ENCODE peak calls at places on chromosomes 16 and 17, in four cellular contexts. J, A, G and V are unnamed samples. For H3K36me3, the result is how much of the 10 kb centered on the place peaks cover.

GRCh38 chr17:39027440-39028035 is 60.3 kb upstream of the FBXO47 start:
- DNase-seq in J (no peak), A (no peak), G (no peak), V (no peak)

GRCh38 chr17:77441130-77441920 is 300.6 kb downstream of the SEC14L1 start:
- DNase-seq in J (peak), A (no peak), G (peak), V (no peak)

GRCh38 chr16:49961087-49961486 is 63.9 kb upstream of the CNEP1R1 start:
- DNase-seq in J (no peak), A (no peak), G (no peak), V (no peak)

GRCh38 chr16:85281181-85281580 is 168.9 kb upstream of the CIBAR2 start:
- DNase-seq in J (no peak), A (no peak), G (no peak), V (no peak)

GRCh38 chr16:28202147-28202746 is 9.5 kb downstream of the XPO6 start:
- DNase-seq in J (peak), A (no peak), G (no peak), V (peak)

GRCh38 chr16:68528686-68529379 is 10.3 kb upstream of the ZFP90 start:
- DNase-seq in J (peak), A (peak), G (peak), V (peak)

GRCh38 chr17:17766351-17767095 is 70.3 kb downstream of the SREBF1 start:
- DNase-seq in J (peak), A (no peak), G (peak), V (no peak)

GRCh38 chr16:4521971-4522623 is 16.5 kb downstream of the CDIP1 start:
- DNase-seq in J (no peak), A (peak), G (no peak), V (peak)

GRCh38 chr16:85197611-85198566 is 85.6 kb upstream of the CIBAR2 start:
- DNase-seq in J (no peak), A (peak), G (no peak), V (no peak)

GRCh38 chr17:29590261-29590978 is 972 bp upstream of the GIT1 start:
- DNase-seq in J (no peak), A (peak), G (no peak), V (peak)

GRCh38 chr16:57502048-57502775 is 15.9 kb upstream of the DOK4 start:
- DNase-seq in J (no peak), A (peak), G (no peak), V (peak)

DNA sequence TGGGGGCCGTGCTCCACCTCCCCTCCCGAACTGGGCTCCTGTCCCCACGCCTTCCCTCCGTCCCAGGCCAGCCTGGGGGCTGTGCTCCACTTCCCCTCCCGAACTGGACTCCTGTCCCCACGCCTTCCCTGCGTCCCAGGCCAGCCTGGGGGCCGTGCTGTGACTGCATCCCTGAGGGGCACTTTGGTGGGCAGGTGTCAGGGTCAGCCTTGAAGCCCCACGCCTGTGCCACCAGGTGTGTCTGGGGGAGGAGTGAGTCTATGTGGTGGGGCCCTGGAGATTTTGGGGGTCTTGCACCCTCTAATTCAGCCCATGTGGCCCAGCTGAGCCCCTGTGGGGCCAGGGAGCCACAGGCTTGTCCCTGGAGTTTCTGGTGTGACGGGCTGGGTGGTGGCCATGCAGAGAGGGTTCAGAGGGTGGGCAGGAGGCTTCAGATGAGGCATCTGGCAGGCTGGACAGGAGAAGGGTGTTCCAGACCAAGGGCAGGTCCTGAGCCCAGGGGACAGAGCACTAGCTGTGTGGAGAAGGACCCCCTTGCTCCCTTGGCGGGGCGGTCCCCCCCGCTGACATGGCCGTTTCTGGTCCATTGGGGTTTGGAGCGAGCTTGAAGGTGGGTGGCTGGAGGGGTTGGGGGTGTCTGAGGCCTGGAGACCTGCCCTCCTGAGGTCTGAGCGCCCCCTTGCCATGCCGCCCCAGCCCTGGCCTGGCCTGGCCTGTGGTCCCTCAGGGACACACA is 8.2 kb downstream of the NHERF2 start:
- DNase-seq in J (no peak), A (peak), G (no peak), V (no peak)
- H3K4me3 ChIP-seq in J (no peak), A (peak), G (peak), V (no peak)

GRCh38 chr16:1324286-1324826 is 9.1 kb upstream of the BAIAP3 start:
- DNase-seq in J (no peak), A (no peak), G (no peak), V (no peak)
- H3K36me3 ChIP-seq in J (under half), A (under half), G (under half), V (under half)

DNA sequence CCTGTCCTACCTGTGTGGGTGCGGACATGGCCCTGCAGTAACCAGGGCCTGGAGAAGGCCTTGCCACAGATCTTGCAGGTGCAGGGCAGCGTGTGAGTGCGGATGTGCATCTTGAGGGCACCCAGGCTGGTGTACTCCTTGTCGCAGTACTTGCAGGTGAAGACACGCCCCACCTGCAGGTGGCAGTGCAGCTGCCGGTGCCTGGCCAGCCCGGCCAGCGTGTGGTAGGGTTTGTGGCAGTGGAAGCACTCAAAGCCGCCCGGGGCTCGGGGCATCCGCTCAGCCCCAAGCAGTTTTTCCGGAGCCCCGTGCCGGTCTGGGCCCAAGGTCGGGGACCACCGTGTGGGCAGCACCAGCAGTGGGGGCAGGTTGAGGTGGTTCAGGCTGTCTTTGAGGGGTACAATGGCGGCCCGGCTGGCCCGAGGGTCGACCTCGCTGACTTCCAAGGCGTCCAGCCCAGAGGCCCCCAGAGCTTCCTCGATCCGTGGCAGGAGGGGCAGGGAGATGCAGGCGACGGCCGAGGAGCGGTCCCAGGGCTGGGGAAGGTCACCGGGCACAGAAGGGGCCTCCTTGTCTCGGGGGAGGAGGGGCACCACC is 5.1 kb downstream of the SNAI3 start:
- DNase-seq in J (peak), A (no peak), G (peak), V (peak)
- H3K4me3 ChIP-seq in J (no peak), A (no peak), G (no peak), V (no peak)

DNA sequence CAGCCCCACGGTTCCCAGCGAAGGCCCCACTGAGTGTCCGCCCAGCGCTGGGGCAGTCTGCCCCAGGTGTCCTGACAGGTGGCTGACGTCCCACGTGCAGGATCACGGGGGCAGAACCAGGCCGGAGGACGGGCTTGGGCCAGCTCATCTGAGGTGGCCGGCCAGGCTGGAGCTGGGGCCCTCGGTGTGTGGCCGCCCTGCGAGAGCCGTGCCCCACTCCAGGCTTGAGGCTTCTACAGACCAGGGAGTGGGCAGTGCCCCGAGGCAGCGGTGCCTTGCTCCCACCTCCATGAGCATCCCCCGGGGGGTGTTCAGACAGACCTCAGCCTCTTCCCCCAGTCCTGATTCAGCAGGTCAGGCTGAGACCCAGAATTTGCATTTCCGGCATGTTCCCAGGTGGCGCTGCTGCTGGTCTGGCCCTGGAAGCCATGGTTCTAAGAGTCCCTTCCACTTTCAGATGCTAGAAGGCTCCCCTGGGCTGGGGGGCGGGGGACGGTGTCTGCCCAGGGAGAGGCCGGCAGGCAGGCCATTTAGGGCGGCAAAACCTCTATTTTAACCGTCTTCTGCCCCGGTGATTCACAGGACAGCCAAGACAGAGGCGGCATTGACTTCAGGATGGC is 35.4 kb upstream of the PABPN1L start:
- DNase-seq in J (no peak), A (no peak), G (no peak), V (peak)
- H3K36me3 ChIP-seq in J (under half), A (under half), G (under half), V (under half)

GRCh38 chr17:55728361-55728760 is 5.7 kb upstream of the TMEM100 start:
- DNase-seq in J (no peak), A (no peak), G (no peak), V (no peak)
- H3K4me3 ChIP-seq in J (no peak), A (no peak), G (no peak), V (no peak)

DNA sequence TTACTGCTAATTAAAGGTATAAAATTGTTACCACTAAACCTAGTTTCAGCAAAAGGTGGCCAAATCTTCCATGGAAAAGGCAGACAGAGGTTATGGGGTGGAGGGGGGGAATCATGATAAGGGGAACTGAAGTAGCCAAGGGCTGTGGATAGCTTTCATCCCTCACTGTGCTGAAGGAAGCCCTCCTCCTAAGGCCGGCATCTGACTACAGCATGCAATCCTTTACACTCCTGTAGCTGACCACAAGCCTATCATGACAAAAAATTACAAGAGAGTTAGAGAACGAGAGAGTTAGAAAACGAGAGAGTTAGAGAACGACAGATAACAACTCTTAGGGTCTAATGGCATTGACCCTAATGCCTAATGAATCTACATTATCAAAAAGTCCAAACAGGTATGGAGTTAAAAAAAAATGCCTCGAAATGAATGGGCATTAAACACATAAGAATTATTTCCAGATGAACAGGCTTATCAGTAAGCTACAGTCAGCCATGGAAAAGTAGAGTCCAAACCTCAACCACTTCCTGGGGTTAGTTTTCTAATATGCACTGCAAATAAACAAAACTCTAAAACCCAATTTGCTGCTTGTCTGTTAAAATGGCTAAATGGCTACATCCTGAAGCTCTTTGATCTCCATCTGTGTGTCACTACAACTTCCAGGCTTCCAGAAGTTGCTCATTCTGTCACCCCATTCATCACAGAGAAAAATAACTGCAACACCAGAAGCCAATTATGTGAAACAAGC is 29.7 kb downstream of the DUSP14 start:
- DNase-seq in J (no peak), A (no peak), G (no peak), V (no peak)
- H3K36me3 ChIP-seq in J (half or more), A (half or more), G (under half), V (under half)

DNA sequence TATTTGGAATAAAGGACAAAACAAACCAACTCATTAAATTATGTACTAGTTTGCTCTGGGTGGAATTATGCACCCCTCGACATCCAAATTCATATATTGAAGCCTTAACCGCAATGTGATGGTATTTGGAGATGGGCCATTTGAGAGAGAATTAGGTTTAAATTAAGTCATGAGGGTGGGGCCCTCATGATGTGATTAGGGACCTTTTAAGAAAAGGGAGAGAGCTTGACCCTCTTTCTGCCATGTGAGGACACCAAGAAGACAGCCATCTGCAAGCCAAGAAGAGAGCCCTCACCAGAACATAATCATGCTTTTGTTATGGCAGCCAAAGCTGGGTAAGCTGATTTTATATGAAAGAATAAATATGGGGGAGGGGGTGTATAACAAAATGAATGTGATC is 2.0 kb downstream of the C16orf87 start:
- DNase-seq in J (no peak), A (no peak), G (no peak), V (no peak)
- H3K4me3 ChIP-seq in J (no peak), A (peak), G (peak), V (no peak)

GRCh38 chr17:45677770-45678169 is 106.3 kb upstream of the CRHR1 start:
- DNase-seq in J (no peak), A (no peak), G (no peak), V (no peak)
- H3K36me3 ChIP-seq in J (under half), A (under half), G (under half), V (under half)